ENCODE peak calls at places on chromosomes 16 and 17, in six cellular contexts. L, Y, F, S, G and V are unnamed samples.
A peak's percentile ranks its signal among the peaks of the same experiment; 100 is the strongest.

GRCh38 chr16:4862639-4863038 is 15.4 kb downstream of the UBN1 start:
- DNase-seq in L (no peak), F (no peak), G (no peak), S (no peak), Y (no peak), V (no peak)

GRCh38 chr16:81478876-81479496 is 34.4 kb downstream of the CMIP start:
- DNase-seq in G (no peak), S (no peak), Y (no peak), F (no peak), L (no peak), V (no peak)

GRCh38 chr16:64094992-64095579 is 1026.8 kb downstream of the CDH11 start:
- DNase-seq in L (no peak), F (peak; percentile 47), S (peak; percentile 17), Y (no peak), G (no peak), V (no peak)

GRCh38 chr16:66914541-66914940 is 4.1 kb downstream of the CDH16 start:
- DNase-seq in G (no peak), F (no peak), S (no peak), Y (no peak), L (no peak), V (no peak)

GRCh38 chr16:61042736-61043135 is 993.5 kb downstream of the CDH8 start:
- DNase-seq in S (no peak), L (no peak), G (no peak), Y (no peak), F (no peak), V (no peak)

GRCh38 chr17:12664894-12665262 is 812 bp upstream of the MYOCD start:
- DNase-seq in L (no peak), F (no peak), Y (no peak), G (no peak), S (no peak), V (no peak)

GRCh38 chr17:78771758-78772382 is 10.2 kb downstream of the CYTH1 start:
- DNase-seq in S (no peak), L (no peak), F (no peak), G (no peak), Y (no peak), V (no peak)

GRCh38 chr17:80866050-80866793 is 125.4 kb upstream of the CHMP6 start:
- DNase-seq in G (no peak), Y (peak; percentile 24), F (peak; percentile 30), S (peak; percentile 71), L (peak; percentile 66), V (no peak)

GRCh38 chr17:28193241-28193640 is 125.8 kb upstream of the TMEM97 start:
- DNase-seq in F (no peak), Y (no peak), S (no peak), G (peak; percentile 63), L (no peak), V (no peak)

GRCh38 chr16:10878328-10878643 is 1.3 kb downstream of the CIITA start:
- DNase-seq in F (no peak), G (no peak), S (no peak), Y (no peak), L (no peak), V (no peak)

GRCh38 chr16:10876305-10876704 is 697 bp upstream of the CIITA start:
- DNase-seq in S (no peak), L (no peak), F (no peak), Y (no peak), G (no peak), V (no peak)

GRCh38 chr16:10876799-10877341 is at the start of gene CIITA:
- DNase-seq in S (peak; percentile 62), L (peak; percentile 63), G (peak; percentile 86), Y (peak; percentile 37), F (peak; percentile 82), V (peak; percentile 36)

GRCh38 chr16:10878644-10879498 is 1.9 kb downstream of the CIITA start:
- DNase-seq in G (peak; percentile 69), L (no peak), F (no peak), Y (no peak), S (peak; percentile 32), V (no peak)

GRCh38 chr16:10877472-10877946 is 507 bp downstream of the CIITA start:
- DNase-seq in G (no peak), S (no peak), Y (no peak), F (no peak), L (no peak), V (no peak)
- H3K4me3 ChIP-seq in G (no peak overlapping the region), S (no peak overlapping the region), Y (no peak overlapping the region), F (no peak overlapping the region), L (no peak overlapping the region), V (no peak overlapping the region)

GRCh38 chr17:50550661-50551432 is 3.9 kb downstream of the SPATA20 start:
- DNase-seq in G (peak; percentile 87), Y (peak; percentile 73), L (peak; percentile 82), S (peak; percentile 94), F (peak; percentile 60), V (peak; percentile 29)
- TF ChIP-seq CTCF in G (peak; percentile 69), Y (peak; percentile 91), L (peak; percentile 90), S (peak; percentile 91), F (peak; percentile 79), V (peak; percentile 97)

GRCh38 chr17:75475851-75476250 is 19.4 kb downstream of the TMEM94 start:
- DNase-seq in G (no peak), Y (no peak), S (peak; percentile 58), F (no peak), L (peak; percentile 29), V (no peak)
- H3K4me3 ChIP-seq in G (no peak overlapping the region), Y (no peak overlapping the region), S (no peak overlapping the region), F (no peak overlapping the region), L (no peak overlapping the region), V (no peak overlapping the region)

DNA sequence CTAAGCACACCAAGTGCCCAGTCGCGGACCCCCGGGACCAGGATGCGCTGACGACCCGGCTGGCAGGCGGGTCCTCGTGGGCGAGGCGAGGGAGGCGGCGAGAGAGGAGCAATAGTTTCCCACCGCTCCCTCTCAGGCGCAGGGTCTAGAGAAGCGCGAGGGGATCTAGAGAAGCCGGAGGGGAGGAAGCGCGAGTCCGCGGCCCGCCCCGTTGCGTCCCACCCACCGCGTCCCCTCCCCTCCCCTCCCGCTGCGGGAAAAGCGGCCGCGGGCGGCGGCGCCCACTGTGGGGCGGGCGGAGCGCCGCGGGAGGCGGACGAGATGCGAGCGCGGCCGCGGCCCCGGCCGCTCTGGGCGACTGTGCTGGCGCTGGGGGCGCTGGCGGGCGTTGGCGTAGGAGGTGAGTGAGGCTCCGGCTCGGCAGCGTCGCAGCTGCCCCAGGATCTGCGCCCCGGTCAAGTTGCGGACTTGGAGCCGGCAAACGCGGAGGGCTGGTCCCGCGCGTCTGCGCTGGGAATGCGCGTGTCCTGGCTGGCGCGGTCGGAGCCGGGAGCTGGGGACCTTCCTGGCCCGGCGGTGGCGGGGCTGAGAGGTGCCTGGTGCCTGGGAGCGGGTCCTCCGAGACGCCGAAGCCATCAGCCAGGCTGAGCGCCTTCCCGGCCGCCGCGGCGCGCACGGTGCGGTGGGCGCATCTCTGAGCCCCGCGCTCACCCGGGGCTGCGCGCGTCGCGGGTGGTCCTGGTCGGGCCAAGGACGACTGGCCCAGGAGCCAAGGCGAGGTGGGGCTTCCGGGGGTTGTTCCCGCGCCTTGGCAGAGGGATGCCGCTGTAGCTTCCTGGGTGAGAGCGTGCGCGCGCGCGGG is at the start of gene ITGB3:
- DNase-seq in G (peak; percentile 86), F (peak; percentile 65), L (no peak), S (peak; percentile 86), Y (no peak), V (no peak)
- TF ChIP-seq CTCF in G (peak; percentile 60), F (no peak), L (peak; percentile 22), S (peak; percentile 38), Y (peak; percentile 37), V (peak; percentile 62)